ENCODE peak calls at places on chromosomes 5 and 9, in six cellular contexts. S, R, P, Z, F and G are unnamed samples.

GRCh38 chr5:71932131-71932635 is 175.1 kb upstream of the MAP1B start:
- DNase-seq in S (no peak), R (no peak), P (peak; percentile 24), Z (no peak), F (no peak), G (no peak)

GRCh38 chr5:176538985-176539384 is 1.8 kb upstream of the RNF44 start:
- DNase-seq in S (no peak), R (no peak), P (no peak), Z (no peak), F (no peak), G (no peak)

GRCh38 chr9:135693265-135693664 is 6.0 kb downstream of the SOHLH1 start:
- DNase-seq in S (no peak), R (no peak), P (no peak), Z (no peak), F (no peak), G (no peak)

GRCh38 chr5:77590347-77590746 is 48.2 kb downstream of the OTP start:
- DNase-seq in S (peak; percentile 98), R (no peak), P (no peak), Z (no peak), F (no peak), G (no peak)

GRCh38 chr9:115195889-115196288 is 77.9 kb upstream of the TNC start:
- DNase-seq in S (no peak), R (no peak), P (no peak), Z (no peak), F (no peak), G (no peak)

GRCh38 chr5:76462097-76462702 is 59.1 kb downstream of the IQGAP2 start:
- DNase-seq in S (no peak), R (no peak), P (no peak), Z (no peak), F (no peak), G (no peak)

GRCh38 chr9:134186471-134187109 is 22.2 kb upstream of the RNU6ATAC start:
- DNase-seq in S (no peak), R (no peak), P (no peak), Z (no peak), F (no peak), G (peak; percentile 54)

GRCh38 chr5:115575167-115576070 is 26.9 kb downstream of the TICAM2 start:
- DNase-seq in S (no peak), R (no peak), P (no peak), Z (no peak), F (no peak), G (no peak)

GRCh38 chr5:167797933-167798332 is 493.5 kb upstream of the WWC1 start:
- DNase-seq in S (no peak), R (no peak), P (no peak), Z (no peak), F (no peak), G (no peak)

GRCh38 chr9:137083418-137084004 is 3.3 kb upstream of the MAN1B1 start:
- DNase-seq in S (peak; percentile 66), R (no peak), P (peak; percentile 54), Z (no peak), F (no peak), G (no peak)

GRCh38 chr5:54320256-54320655 is 9.9 kb upstream of the ARL15 start:
- DNase-seq in S (no peak), R (no peak), P (no peak), Z (no peak), F (no peak), G (no peak)

GRCh38 chr5:60843693-60844428 is at the start of gene ELOVL7:
- DNase-seq in S (no peak), R (peak; percentile 4), P (peak; percentile 91), Z (peak; percentile 66), F (peak; percentile 18), G (no peak)

GRCh38 chr5:149135536-149136201 is 5.6 kb upstream of the ABLIM3 start:
- DNase-seq in S (no peak), R (no peak), P (peak; percentile 56), Z (no peak), F (no peak), G (no peak)

GRCh38 chr9:73149371-73150067 is 2.1 kb upstream of the ANXA1 start:
- DNase-seq in S (peak; percentile 21), R (peak; percentile 53), P (no peak), Z (no peak), F (no peak), G (no peak)

GRCh38 chr9:28662675-28663074 is 1089.4 kb upstream of the C9orf72 start:
- DNase-seq in S (no peak), R (no peak), P (no peak), Z (no peak), F (no peak), G (no peak)

GRCh38 chr5:135222171-135222681 is 176.8 kb downstream of the MACROH2A1 start:
- DNase-seq in S (no peak), R (no peak), P (no peak), Z (no peak), F (no peak), G (no peak)

GRCh38 chr9:5354184-5354583 is 14.5 kb upstream of the RLN1 start:
- DNase-seq in S (no peak), R (no peak), P (no peak), Z (no peak), F (no peak), G (no peak)

GRCh38 chr9:86353591-86354047 is 591 bp downstream of the TUT7 start:
- DNase-seq in S (no peak), R (peak; percentile 28), P (peak; percentile 61), Z (no peak), F (no peak), G (no peak)

GRCh38 chr5:54398191-54398590 is 57.3 kb upstream of the HSPB3 start:
- DNase-seq in S (no peak), R (no peak), P (no peak), Z (no peak), F (no peak), G (no peak)

GRCh38 chr9:38038307-38039089 is 30.5 kb downstream of the SHB start:
- DNase-seq in S (no peak), R (no peak), P (no peak), Z (no peak), F (no peak), G (no peak)

GRCh38 chr5:73451218-73452130 is 2.9 kb upstream of the FOXD1 start:
- DNase-seq in S (no peak), R (peak; percentile 69), P (peak; percentile 55), Z (no peak), F (peak; percentile 36), G (peak; percentile 82)

GRCh38 chr5:112005533-112005926 is 248.5 kb upstream of the NREP start:
- DNase-seq in S (no peak), R (no peak), P (no peak), Z (no peak), F (no peak), G (no peak)

GRCh38 chr5:137718611-137719010 is 17.3 kb downstream of the KLHL3 start:
- DNase-seq in S (no peak), R (no peak), P (no peak), Z (no peak), F (no peak), G (no peak)

GRCh38 chr5:39629946-39630345 is 205.2 kb upstream of the DAB2 start:
- DNase-seq in S (no peak), R (no peak), P (no peak), Z (no peak), F (no peak), G (no peak)

GRCh38 chr5:168734657-168735344 is 155.6 kb upstream of the PANK3 start:
- DNase-seq in S (no peak), R (no peak), P (peak; percentile 20), Z (no peak), F (no peak), G (peak; percentile 89)

GRCh38 chr9:37209431-37210386 is 89.3 kb downstream of the ZCCHC7 start:
- DNase-seq in S (no peak), R (no peak), P (no peak), Z (no peak), F (no peak), G (no peak)

GRCh38 chr5:98231089-98231488 is 542.4 kb upstream of the RGMB start:
- DNase-seq in S (no peak), R (no peak), P (no peak), Z (no peak), F (no peak), G (no peak)

GRCh38 chr5:98227489-98227888 is 546.0 kb upstream of the RGMB start:
- DNase-seq in S (no peak), R (no peak), P (no peak), Z (no peak), F (no peak), G (no peak)
- H3K9me3 ChIP-seq in S (no peaks in the 10 kb centered on the region), R (no peaks in the 10 kb centered on the region), P (no peaks in the 10 kb centered on the region), Z (peaks cover 4% of the 10 kb centered on the region), F (peaks cover 48% of the 10 kb centered on the region), G (no peaks in the 10 kb centered on the region)

GRCh38 chr5:141261238-141261546 is 16.0 kb downstream of the PCDHB15 start:
- DNase-seq in S (no peak), R (no peak), P (no peak), Z (no peak), F (no peak), G (no peak)
- H3K9me3 ChIP-seq in S (peaks cover 4% of the 10 kb centered on the region), R (peaks cover 5% of the 10 kb centered on the region), P (no peaks in the 10 kb centered on the region), Z (peaks cover 91% of the 10 kb centered on the region), F (peaks cover 100% of the 10 kb centered on the region), G (peaks cover 100% of the 10 kb centered on the region)

GRCh38 chr9:102974530-102974929 is 20.6 kb upstream of the CYLC2 start:
- DNase-seq in S (no peak), R (no peak), P (no peak), Z (no peak), F (no peak), G (no peak)
- H3K9me3 ChIP-seq in S (no peaks in the 10 kb centered on the region), R (no peaks in the 10 kb centered on the region), P (no peaks in the 10 kb centered on the region), Z (no peaks in the 10 kb centered on the region), F (peaks cover 29% of the 10 kb centered on the region), G (peaks cover 5% of the 10 kb centered on the region)

GRCh38 chr5:124824637-124825158 is 78.3 kb upstream of the ZNF608 start:
- DNase-seq in S (no peak), R (no peak), P (peak; percentile 45), Z (no peak), F (no peak), G (no peak)
- H3K9me3 ChIP-seq in S (no peaks in the 10 kb centered on the region), R (no peaks in the 10 kb centered on the region), P (no peaks in the 10 kb centered on the region), Z (no peaks in the 10 kb centered on the region), F (no peaks in the 10 kb centered on the region), G (no peaks in the 10 kb centered on the region)

DNA sequence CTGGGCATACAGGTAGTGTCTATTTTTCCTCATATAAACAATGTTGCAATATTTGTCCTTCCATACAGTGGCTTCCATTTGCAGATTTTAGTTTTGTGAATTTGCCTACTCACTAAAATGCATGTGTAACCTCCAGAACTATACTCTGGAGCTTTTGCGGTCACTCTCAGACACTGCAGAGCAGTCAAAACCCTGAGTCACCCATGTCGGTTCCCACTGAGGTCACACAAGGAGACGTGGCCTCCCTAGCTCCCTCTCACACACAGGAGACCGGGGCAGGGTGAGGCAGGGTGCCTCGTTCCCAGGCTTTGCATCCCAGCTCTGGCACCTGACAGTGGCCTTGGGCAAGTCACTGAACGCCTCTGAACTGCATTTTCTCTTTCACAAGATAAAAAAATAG is 55.5 kb upstream of the ZNF354A start:
- DNase-seq in S (no peak), R (no peak), P (peak; percentile 13), Z (no peak), F (no peak), G (no peak)
- H3K9me3 ChIP-seq in S (no peaks in the 10 kb centered on the region), R (no peaks in the 10 kb centered on the region), P (no peaks in the 10 kb centered on the region), Z (no peaks in the 10 kb centered on the region), F (no peaks in the 10 kb centered on the region), G (no peaks in the 10 kb centered on the region)

GRCh38 chr5:141373673-141374317 is at the start of gene PCDHGA6:
- DNase-seq in S (no peak), R (no peak), P (no peak), Z (no peak), F (no peak), G (no peak)
- H3K9me3 ChIP-seq in S (peaks cover 17% of the 10 kb centered on the region), R (no peaks in the 10 kb centered on the region), P (no peaks in the 10 kb centered on the region), Z (peaks cover 17% of the 10 kb centered on the region), F (peaks cover 93% of the 10 kb centered on the region), G (peaks cover 100% of the 10 kb centered on the region)